ENCODE peak calls at places on chromosomes 1 and 21, in eight cellular contexts. V is brain microvascular endothelial cell, U is adrenal gland, Q is left ventricle myocardium inferior, Y is psoas muscle, T is upper lobe of left lung, I is left lung, N is fibroblast of lung. K is an unnamed sample.

GRCh38 chr1:108057536-108057935 is 92.6 kb upstream of the VAV3 start:
- DNase-seq in V (peak; percentile 44), U (peak; percentile 62), Q (peak; percentile 48), Y (no peak), T (no peak), I (no peak), N (peak; percentile 12), K (no peak)

GRCh38 chr1:219897914-219898313 is 30.4 kb downstream of the SLC30A10 start:
- DNase-seq in V (no peak), U (no peak), Q (no peak), Y (no peak), T (no peak), I (no peak), N (no peak), K (no peak)

GRCh38 chr1:63968663-63969460 is 195.0 kb downstream of the ROR1 start:
- DNase-seq in V (peak; percentile 48), U (peak; percentile 13), Q (peak; percentile 60), Y (peak; percentile 59), T (no peak), I (no peak), N (peak; percentile 86), K (no peak)

GRCh38 chr1:4637616-4638346 is 16.6 kb upstream of the AJAP1 start:
- DNase-seq in V (no peak), U (no peak), Q (no peak), Y (peak; percentile 33), T (no peak), I (no peak), N (no peak), K (no peak)

GRCh38 chr1:91798741-91799140 is 87.2 kb downstream of the TGFBR3 start:
- DNase-seq in V (no peak), U (no peak), Q (no peak), Y (no peak), T (no peak), I (no peak), N (no peak), K (no peak)

GRCh38 chr1:35220976-35221375 is 28.0 kb upstream of the SFPQ start:
- DNase-seq in V (peak; percentile 16), U (no peak), Q (no peak), Y (no peak), T (no peak), I (no peak), N (no peak), K (no peak)

GRCh38 chr1:161817155-161817730 is 51.1 kb downstream of the ATF6 start:
- DNase-seq in V (no peak), U (no peak), Q (no peak), Y (no peak), T (no peak), I (no peak), N (no peak), K (no peak)

GRCh38 chr1:67524143-67525052 is 94.2 kb upstream of the SERBP1 start:
- DNase-seq in V (no peak), U (no peak), Q (no peak), Y (no peak), T (no peak), I (no peak), N (no peak), K (no peak)

GRCh38 chr21:42829954-42830353 is 49.4 kb downstream of the WDR4 start:
- DNase-seq in V (no peak), U (no peak), Q (no peak), Y (no peak), T (no peak), I (no peak), N (no peak), K (peak; percentile 3)

GRCh38 chr1:204188959-204189639 is 7.2 kb downstream of the KISS1 start:
- DNase-seq in V (no peak), U (no peak), Q (no peak), Y (no peak), T (no peak), I (no peak), N (no peak), K (no peak)

GRCh38 chr21:27425172-27425571 is 458.3 kb upstream of the ADAMTS5 start:
- DNase-seq in V (no peak), U (no peak), Q (no peak), Y (no peak), T (no peak), I (no peak), N (no peak), K (no peak)

GRCh38 chr21:27424601-27425000 is 457.7 kb upstream of the ADAMTS5 start:
- DNase-seq in V (no peak), U (no peak), Q (no peak), Y (no peak), T (no peak), I (no peak), N (no peak), K (no peak)

GRCh38 chr21:27425574-27425973 is 458.7 kb upstream of the ADAMTS5 start:
- DNase-seq in V (no peak), U (no peak), Q (no peak), Y (no peak), T (no peak), I (no peak), N (peak; percentile 68), K (no peak)

GRCh38 chr21:27426196-27426595 is 459.3 kb upstream of the ADAMTS5 start:
- DNase-seq in V (no peak), U (no peak), Q (no peak), Y (no peak), T (no peak), I (no peak), N (no peak), K (no peak)

DNA sequence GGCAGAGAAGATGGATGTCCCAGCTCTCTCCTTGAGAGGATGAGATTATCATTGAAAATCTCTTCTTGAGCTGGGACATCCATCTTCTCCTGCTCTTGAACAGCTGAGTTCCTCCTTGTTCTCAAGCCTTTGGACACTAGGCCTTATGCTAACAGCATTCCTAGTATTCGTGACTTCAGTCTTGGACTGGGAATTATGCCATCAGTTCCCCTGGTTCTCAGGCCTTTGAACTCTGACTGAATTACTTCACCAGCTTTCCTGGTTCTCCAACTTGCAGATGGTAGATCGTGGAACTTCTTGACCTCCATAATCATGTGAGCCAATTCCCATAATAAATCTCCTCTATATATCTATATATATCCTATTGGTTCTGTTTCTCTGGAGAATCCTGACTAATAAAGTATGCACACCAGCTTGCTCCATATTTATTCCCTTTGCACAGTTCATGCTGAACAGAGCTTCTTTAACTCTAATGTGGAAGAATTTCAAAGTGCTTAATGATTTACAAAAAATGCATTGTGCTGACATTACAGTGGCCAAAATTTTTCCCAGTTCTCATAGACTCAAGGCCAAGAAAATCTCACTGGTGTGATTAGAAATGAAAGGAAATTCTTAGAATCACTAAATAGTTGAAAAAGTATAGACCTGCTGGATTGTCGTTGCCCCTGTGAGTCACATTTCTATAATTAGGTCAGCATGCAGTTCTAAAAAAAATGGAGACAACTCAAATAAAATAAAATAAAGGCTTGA is 462.9 kb upstream of the ADAMTS5 start:
- DNase-seq in V (no peak), U (no peak), Q (no peak), Y (no peak), T (no peak), I (no peak), N (peak; percentile 96), K (no peak)
- H3K27ac ChIP-seq in V (peak overlapping the region; percentile 28), U (no peak overlapping the region), Q (peak overlapping the region; percentile 75), Y (peak overlapping the region; percentile 53), T (peak overlapping the region; percentile 37), I (no peak overlapping the region), N (peak overlapping the region; percentile 33), K (peak overlapping the region; percentile 11)

DNA sequence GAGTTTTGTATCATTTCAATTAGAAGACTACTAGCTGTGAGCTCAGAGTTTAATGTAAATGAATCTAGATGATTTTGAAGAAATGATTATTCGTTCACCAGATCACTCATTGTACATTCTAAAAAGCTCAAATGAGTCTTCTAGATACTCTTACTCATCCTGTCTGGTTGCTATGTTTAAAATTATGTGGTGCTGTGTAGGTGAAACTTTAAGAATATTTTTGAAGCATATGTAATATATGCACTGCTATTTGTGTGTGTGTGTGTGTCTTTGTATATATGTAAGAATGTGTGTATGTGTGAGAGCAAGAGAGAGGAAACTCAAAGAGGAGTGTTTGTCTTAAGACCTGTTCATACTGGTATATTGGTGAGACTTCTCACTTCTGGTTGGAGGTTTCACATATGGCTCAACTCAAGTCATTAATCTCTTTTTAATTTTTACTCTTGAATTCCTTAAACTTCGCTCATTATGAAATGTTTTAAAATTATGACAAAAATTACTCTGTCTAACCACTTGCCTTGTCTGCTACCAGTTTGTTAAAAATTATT is 8.6 kb upstream of the C1orf105 start:
- DNase-seq in V (no peak), U (no peak), Q (no peak), Y (no peak), T (no peak), I (no peak), N (no peak), K (no peak)
- H3K36me3 ChIP-seq in V (no peaks in the 10 kb centered on the region), U (no peaks in the 10 kb centered on the region), Q (no peaks in the 10 kb centered on the region), Y (no peaks in the 10 kb centered on the region), T (no peaks in the 10 kb centered on the region), I (no peaks in the 10 kb centered on the region), N (no peaks in the 10 kb centered on the region), K (no peaks in the 10 kb centered on the region)

GRCh38 chr1:58883888-58884482 is 100.1 kb upstream of the JUN start:
- DNase-seq in V (no peak), U (no peak), Q (no peak), Y (no peak), T (no peak), I (no peak), N (no peak), K (no peak)

GRCh38 chr1:58880592-58880991 is 96.7 kb upstream of the JUN start:
- DNase-seq in V (no peak), U (no peak), Q (no peak), Y (no peak), T (no peak), I (no peak), N (no peak), K (no peak)

GRCh38 chr1:58881471-58881994 is 97.7 kb upstream of the JUN start:
- DNase-seq in V (no peak), U (peak; percentile 84), Q (no peak), Y (peak; percentile 86), T (no peak), I (no peak), N (peak; percentile 83), K (no peak)

GRCh38 chr1:58883037-58883887 is 99.4 kb upstream of the JUN start:
- DNase-seq in V (peak; percentile 96), U (peak; percentile 88), Q (peak; percentile 61), Y (peak; percentile 87), T (no peak), I (peak; percentile 81), N (peak; percentile 97), K (peak; percentile 74)

DNA sequence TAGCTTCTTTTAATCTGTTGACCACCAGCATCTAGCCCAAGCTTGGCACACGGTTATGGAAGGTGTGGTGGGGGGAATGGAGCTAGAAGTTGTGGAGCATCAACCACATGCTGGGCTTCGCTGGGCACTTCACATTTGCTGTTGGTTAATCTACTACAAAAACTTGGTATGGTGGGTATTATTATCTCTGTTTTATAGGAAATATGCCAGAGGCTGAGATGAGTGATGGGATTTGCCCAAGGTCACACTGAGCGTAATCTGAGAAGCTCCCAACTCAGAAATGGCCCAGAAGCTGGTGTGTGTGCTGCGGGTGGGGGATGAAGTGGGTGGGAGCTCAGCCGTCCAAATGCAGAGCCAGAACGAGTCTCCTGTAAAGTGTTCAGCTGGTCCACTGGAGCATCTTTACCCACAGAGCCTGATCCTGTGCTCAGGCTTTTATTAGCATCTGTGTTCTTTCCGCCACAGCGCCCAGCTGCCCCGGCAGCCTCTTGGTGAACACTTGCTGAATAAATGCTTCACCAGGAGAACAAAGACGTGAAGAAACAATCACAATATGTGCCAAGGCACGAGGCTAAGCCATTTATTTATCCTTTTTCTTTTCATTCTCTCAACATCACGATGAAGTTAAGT is 98.6 kb upstream of the JUN start:
- DNase-seq in V (no peak), U (no peak), Q (no peak), Y (no peak), T (peak; percentile 36), I (no peak), N (no peak), K (no peak)
- H3K27ac ChIP-seq in V (peak overlapping the region; percentile 82), U (peak overlapping the region; percentile 82), Q (peak overlapping the region; percentile 76), Y (peak overlapping the region; percentile 88), T (peak overlapping the region; percentile 81), I (peak overlapping the region; percentile 68), N (peak overlapping the region; percentile 79), K (peak overlapping the region; percentile 78)

GRCh38 chr1:17020502-17020901 is 8.8 kb upstream of the ATP13A2 start:
- DNase-seq in V (no peak), U (no peak), Q (no peak), Y (no peak), T (no peak), I (no peak), N (no peak), K (no peak)
- H3K36me3 ChIP-seq in V (peaks cover 67% of the 10 kb centered on the region), U (peaks cover 79% of the 10 kb centered on the region), Q (peaks cover 81% of the 10 kb centered on the region), Y (peaks cover 13% of the 10 kb centered on the region), T (peaks cover 68% of the 10 kb centered on the region), I (peaks cover 82% of the 10 kb centered on the region), N (peaks cover 20% of the 10 kb centered on the region), K (peaks cover 80% of the 10 kb centered on the region)

K was measured in upper lobe of right lung.